ENCODE peak calls at places on chromosomes 11 and 22, in seven cellular contexts. One of them, this sample, is unnamed.

GRCh38 chr11:11076276-11076675 is 218.4 kb upstream of the ZBED5 start:
- DNase-seq in suprapubic skin: no peak
- DNase-seq in lower lobe of right lung: no peak
- DNase-seq in CD4-positive, CD25-positive, alpha-beta regulatory T cell: peak; percentile 46
- DNase-seq in psoas muscle: no peak
- DNase-seq in keratinocyte: no peak
- DNase-seq in tibial artery: no peak
- DNase-seq in this sample: no peak

GRCh38 chr22:45208993-45209838 is 31.5 kb downstream of the KIAA0930 start:
- DNase-seq in suprapubic skin: no peak
- DNase-seq in lower lobe of right lung: no peak
- DNase-seq in CD4-positive, CD25-positive, alpha-beta regulatory T cell: no peak
- DNase-seq in psoas muscle: no peak
- DNase-seq in keratinocyte: no peak
- DNase-seq in tibial artery: peak; percentile 61
- DNase-seq in this sample: peak; percentile 71

GRCh38 chr22:21634844-21635243 is 2.3 kb downstream of the CCDC116 start:
- DNase-seq in suprapubic skin: no peak
- DNase-seq in lower lobe of right lung: no peak
- DNase-seq in CD4-positive, CD25-positive, alpha-beta regulatory T cell: no peak
- DNase-seq in psoas muscle: no peak
- DNase-seq in keratinocyte: no peak
- DNase-seq in tibial artery: no peak
- DNase-seq in this sample: no peak

GRCh38 chr22:50051930-50052329 is 6.2 kb downstream of the TTLL8 start:
- DNase-seq in suprapubic skin: no peak
- DNase-seq in lower lobe of right lung: no peak
- DNase-seq in CD4-positive, CD25-positive, alpha-beta regulatory T cell: no peak
- DNase-seq in psoas muscle: no peak
- DNase-seq in keratinocyte: no peak
- DNase-seq in tibial artery: no peak
- DNase-seq in this sample: peak; percentile 27

GRCh38 chr22:44395116-44396005 is 82.6 kb upstream of the SHISAL1 start:
- DNase-seq in suprapubic skin: peak; percentile 76
- DNase-seq in lower lobe of right lung: peak; percentile 37
- DNase-seq in CD4-positive, CD25-positive, alpha-beta regulatory T cell: no peak
- DNase-seq in psoas muscle: no peak
- DNase-seq in keratinocyte: no peak
- DNase-seq in tibial artery: peak; percentile 5
- DNase-seq in this sample: no peak

GRCh38 chr22:49503321-49503720 is 324.4 kb downstream of the BRD1 start:
- DNase-seq in suprapubic skin: no peak
- DNase-seq in lower lobe of right lung: no peak
- DNase-seq in CD4-positive, CD25-positive, alpha-beta regulatory T cell: no peak
- DNase-seq in psoas muscle: no peak
- DNase-seq in keratinocyte: no peak
- DNase-seq in tibial artery: no peak
- DNase-seq in this sample: no peak

GRCh38 chr11:6099577-6099976 is 7.9 kb upstream of the OR56B4 start:
- DNase-seq in suprapubic skin: no peak
- DNase-seq in lower lobe of right lung: no peak
- DNase-seq in CD4-positive, CD25-positive, alpha-beta regulatory T cell: no peak
- DNase-seq in psoas muscle: no peak
- DNase-seq in keratinocyte: no peak
- DNase-seq in tibial artery: no peak
- DNase-seq in this sample: no peak

GRCh38 chr11:75240381-75241035 is at the start of gene TPBGL:
- DNase-seq in suprapubic skin: peak; percentile 74
- DNase-seq in lower lobe of right lung: no peak
- DNase-seq in CD4-positive, CD25-positive, alpha-beta regulatory T cell: no peak
- DNase-seq in psoas muscle: no peak
- DNase-seq in keratinocyte: no peak
- DNase-seq in tibial artery: no peak
- DNase-seq in this sample: peak; percentile 71

GRCh38 chr11:33376331-33377099 is 119.3 kb downstream of the HIPK3 start:
- DNase-seq in suprapubic skin: no peak
- DNase-seq in lower lobe of right lung: no peak
- DNase-seq in CD4-positive, CD25-positive, alpha-beta regulatory T cell: no peak
- DNase-seq in psoas muscle: no peak
- DNase-seq in keratinocyte: no peak
- DNase-seq in tibial artery: no peak
- DNase-seq in this sample: peak; percentile 52
- H3K4me3 ChIP-seq in suprapubic skin: peak overlapping the region; percentile 67
- H3K4me3 ChIP-seq in lower lobe of right lung: peak overlapping the region; percentile 33
- H3K4me3 ChIP-seq in CD4-positive, CD25-positive, alpha-beta regulatory T cell: no peak overlapping the region
- H3K4me3 ChIP-seq in psoas muscle: peak overlapping the region; percentile 63
- H3K4me3 ChIP-seq in keratinocyte: peak overlapping the region; percentile 56
- H3K4me3 ChIP-seq in tibial artery: peak overlapping the region; percentile 53
- H3K4me3 ChIP-seq in this sample: peak overlapping the region; percentile 65

GRCh38 chr22:37636186-37636948 is 3.1 kb upstream of the SH3BP1 start:
- DNase-seq in suprapubic skin: no peak
- DNase-seq in lower lobe of right lung: no peak
- DNase-seq in CD4-positive, CD25-positive, alpha-beta regulatory T cell: peak; percentile 44
- DNase-seq in psoas muscle: no peak
- DNase-seq in keratinocyte: no peak
- DNase-seq in tibial artery: no peak
- DNase-seq in this sample: no peak
- H3K27ac ChIP-seq in suprapubic skin: no peak overlapping the region
- H3K27ac ChIP-seq in lower lobe of right lung: peak overlapping the region; percentile 36
- H3K27ac ChIP-seq in CD4-positive, CD25-positive, alpha-beta regulatory T cell: peak overlapping the region; percentile 88
- H3K27ac ChIP-seq in psoas muscle: no peak overlapping the region
- H3K27ac ChIP-seq in keratinocyte: no peak overlapping the region
- H3K27ac ChIP-seq in tibial artery: no peak overlapping the region
- H3K27ac ChIP-seq in this sample: no peak overlapping the region

GRCh38 chr11:123186291-123186690 is 8.8 kb downstream of the CLMP start:
- DNase-seq in suprapubic skin: no peak
- DNase-seq in lower lobe of right lung: no peak
- DNase-seq in CD4-positive, CD25-positive, alpha-beta regulatory T cell: no peak
- DNase-seq in psoas muscle: no peak
- DNase-seq in keratinocyte: peak; percentile 64
- DNase-seq in tibial artery: no peak
- DNase-seq in this sample: no peak

GRCh38 chr11:123187670-123188507 is 7.2 kb downstream of the CLMP start:
- DNase-seq in suprapubic skin: no peak
- DNase-seq in lower lobe of right lung: no peak
- DNase-seq in CD4-positive, CD25-positive, alpha-beta regulatory T cell: no peak
- DNase-seq in psoas muscle: no peak
- DNase-seq in keratinocyte: no peak
- DNase-seq in tibial artery: no peak
- DNase-seq in this sample: no peak

GRCh38 chr11:123190504-123190903 is 4.5 kb downstream of the CLMP start:
- DNase-seq in suprapubic skin: no peak
- DNase-seq in lower lobe of right lung: no peak
- DNase-seq in CD4-positive, CD25-positive, alpha-beta regulatory T cell: no peak
- DNase-seq in psoas muscle: no peak
- DNase-seq in keratinocyte: no peak
- DNase-seq in tibial artery: no peak
- DNase-seq in this sample: no peak

GRCh38 chr11:123187221-123187620 is 7.8 kb downstream of the CLMP start:
- DNase-seq in suprapubic skin: no peak
- DNase-seq in lower lobe of right lung: no peak
- DNase-seq in CD4-positive, CD25-positive, alpha-beta regulatory T cell: no peak
- DNase-seq in psoas muscle: no peak
- DNase-seq in keratinocyte: no peak
- DNase-seq in tibial artery: no peak
- DNase-seq in this sample: no peak

GRCh38 chr11:123188508-123189165 is 6.4 kb downstream of the CLMP start:
- DNase-seq in suprapubic skin: no peak
- DNase-seq in lower lobe of right lung: no peak
- DNase-seq in CD4-positive, CD25-positive, alpha-beta regulatory T cell: no peak
- DNase-seq in psoas muscle: no peak
- DNase-seq in keratinocyte: no peak
- DNase-seq in tibial artery: no peak
- DNase-seq in this sample: peak; percentile 80
- H3K4me3 ChIP-seq in suprapubic skin: no peak overlapping the region
- H3K4me3 ChIP-seq in lower lobe of right lung: no peak overlapping the region
- H3K4me3 ChIP-seq in CD4-positive, CD25-positive, alpha-beta regulatory T cell: no peak overlapping the region
- H3K4me3 ChIP-seq in psoas muscle: no peak overlapping the region
- H3K4me3 ChIP-seq in keratinocyte: no peak overlapping the region
- H3K4me3 ChIP-seq in tibial artery: no peak overlapping the region
- H3K4me3 ChIP-seq in this sample: no peak overlapping the region

DNA sequence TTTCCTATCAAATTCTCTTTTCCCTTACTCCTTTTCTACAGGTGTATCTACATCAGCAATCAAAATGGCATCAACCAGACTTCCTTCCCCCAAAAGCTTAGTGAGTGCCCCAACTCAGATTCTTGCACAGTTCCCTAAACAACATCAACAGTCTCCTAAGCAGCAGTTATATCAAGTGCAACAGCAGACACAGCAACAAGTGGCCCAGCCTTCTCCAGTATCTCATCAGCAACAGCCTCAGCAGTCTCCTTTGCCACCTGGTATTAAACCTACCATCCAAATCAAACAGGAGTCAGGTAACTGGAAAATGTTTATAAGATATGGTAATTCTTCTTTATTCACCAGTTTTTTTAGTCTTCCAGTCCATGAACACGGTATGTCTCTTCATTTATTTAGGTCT is 51.4 kb downstream of the EMSY start:
- DNase-seq in suprapubic skin: no peak
- DNase-seq in lower lobe of right lung: no peak
- DNase-seq in CD4-positive, CD25-positive, alpha-beta regulatory T cell: no peak
- DNase-seq in psoas muscle: no peak
- DNase-seq in keratinocyte: no peak
- DNase-seq in tibial artery: no peak
- DNase-seq in this sample: no peak
- H3K27ac ChIP-seq in suprapubic skin: no peak overlapping the region
- H3K27ac ChIP-seq in lower lobe of right lung: no peak overlapping the region
- H3K27ac ChIP-seq in CD4-positive, CD25-positive, alpha-beta regulatory T cell: no peak overlapping the region
- H3K27ac ChIP-seq in psoas muscle: no peak overlapping the region
- H3K27ac ChIP-seq in keratinocyte: no peak overlapping the region
- H3K27ac ChIP-seq in tibial artery: no peak overlapping the region
- H3K27ac ChIP-seq in this sample: no peak overlapping the region

DNA sequence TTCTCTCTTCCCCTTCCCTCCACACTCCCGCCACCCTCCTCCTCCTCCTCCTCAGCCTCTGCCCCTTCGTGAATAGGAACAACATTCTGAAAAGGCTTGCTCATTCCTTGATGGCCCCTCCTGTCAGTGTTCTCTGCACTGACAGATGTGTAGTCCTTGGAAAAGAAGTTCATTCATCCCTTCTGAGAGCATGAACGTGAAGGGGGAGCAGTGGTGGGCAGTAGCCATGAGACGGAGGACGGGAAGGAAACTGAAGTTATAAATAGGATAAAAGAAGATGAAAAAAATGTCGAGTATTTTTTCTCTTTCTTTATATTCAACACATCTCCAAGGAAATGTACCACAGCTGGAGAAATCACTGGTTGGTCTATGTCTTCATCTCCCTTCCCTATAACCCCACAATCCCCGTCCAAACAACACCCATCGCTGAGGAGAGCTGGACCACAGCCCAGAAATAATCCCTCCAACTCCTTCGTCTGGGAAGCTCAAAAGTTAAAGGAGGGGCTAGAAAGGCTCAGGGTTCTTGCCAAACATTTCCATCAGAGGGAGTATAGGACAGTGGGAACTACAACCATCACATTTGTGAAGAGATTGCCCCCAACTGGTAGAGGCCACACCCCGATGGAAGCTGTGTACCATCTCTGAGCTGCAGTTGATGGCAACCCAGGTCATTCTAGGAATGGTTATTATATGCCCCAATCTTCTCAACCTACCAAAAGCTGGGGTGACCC is 33.5 kb downstream of the ETS1 start:
- DNase-seq in suprapubic skin: no peak
- DNase-seq in lower lobe of right lung: no peak
- DNase-seq in CD4-positive, CD25-positive, alpha-beta regulatory T cell: no peak
- DNase-seq in psoas muscle: no peak
- DNase-seq in keratinocyte: no peak
- DNase-seq in tibial artery: no peak
- DNase-seq in this sample: no peak
- H3K4me3 ChIP-seq in suprapubic skin: no peak overlapping the region
- H3K4me3 ChIP-seq in lower lobe of right lung: no peak overlapping the region
- H3K4me3 ChIP-seq in CD4-positive, CD25-positive, alpha-beta regulatory T cell: peak overlapping the region; percentile 67
- H3K4me3 ChIP-seq in psoas muscle: no peak overlapping the region
- H3K4me3 ChIP-seq in keratinocyte: no peak overlapping the region
- H3K4me3 ChIP-seq in tibial artery: no peak overlapping the region
- H3K4me3 ChIP-seq in this sample: no peak overlapping the region

DNA sequence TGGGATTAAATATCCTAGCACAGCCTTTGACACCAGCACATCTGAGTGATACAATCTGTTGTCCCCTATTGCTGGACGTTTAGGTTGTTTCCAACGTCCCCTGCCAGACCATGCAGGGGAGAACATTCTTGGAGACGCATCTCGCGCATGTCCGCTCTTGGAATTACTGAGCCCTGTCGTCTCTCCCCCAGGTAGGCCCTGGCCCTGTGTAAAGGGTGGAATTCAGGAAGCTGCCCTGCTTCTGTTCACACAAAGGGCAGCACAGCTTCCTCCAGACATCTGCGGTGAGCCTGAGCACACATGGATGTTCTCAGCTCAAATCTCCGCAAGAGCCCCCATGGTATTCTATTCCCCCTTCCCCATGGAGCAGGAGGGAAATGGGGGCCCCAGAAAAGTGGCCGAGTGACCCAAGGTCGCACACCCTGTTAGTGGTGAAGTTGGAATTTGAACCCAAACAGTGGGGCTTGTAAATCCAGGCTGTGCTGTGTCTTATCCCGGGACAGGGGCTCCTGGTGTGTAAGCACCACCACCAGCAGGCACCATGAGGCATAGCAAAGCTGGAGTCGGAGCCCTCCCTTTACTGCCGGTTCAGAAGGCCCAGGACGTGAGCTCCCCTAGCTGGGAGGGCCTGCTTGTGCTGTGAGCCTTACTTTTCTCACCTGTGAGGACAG is 5.0 kb upstream of the FGF19 start:
- DNase-seq in suprapubic skin: no peak
- DNase-seq in lower lobe of right lung: no peak
- DNase-seq in CD4-positive, CD25-positive, alpha-beta regulatory T cell: no peak
- DNase-seq in psoas muscle: no peak
- DNase-seq in keratinocyte: no peak
- DNase-seq in tibial artery: no peak
- DNase-seq in this sample: no peak
- H3K27ac ChIP-seq in suprapubic skin: no peak overlapping the region
- H3K27ac ChIP-seq in lower lobe of right lung: no peak overlapping the region
- H3K27ac ChIP-seq in CD4-positive, CD25-positive, alpha-beta regulatory T cell: no peak overlapping the region
- H3K27ac ChIP-seq in psoas muscle: no peak overlapping the region
- H3K27ac ChIP-seq in keratinocyte: no peak overlapping the region
- H3K27ac ChIP-seq in tibial artery: no peak overlapping the region
- H3K27ac ChIP-seq in this sample: no peak overlapping the region

DNA sequence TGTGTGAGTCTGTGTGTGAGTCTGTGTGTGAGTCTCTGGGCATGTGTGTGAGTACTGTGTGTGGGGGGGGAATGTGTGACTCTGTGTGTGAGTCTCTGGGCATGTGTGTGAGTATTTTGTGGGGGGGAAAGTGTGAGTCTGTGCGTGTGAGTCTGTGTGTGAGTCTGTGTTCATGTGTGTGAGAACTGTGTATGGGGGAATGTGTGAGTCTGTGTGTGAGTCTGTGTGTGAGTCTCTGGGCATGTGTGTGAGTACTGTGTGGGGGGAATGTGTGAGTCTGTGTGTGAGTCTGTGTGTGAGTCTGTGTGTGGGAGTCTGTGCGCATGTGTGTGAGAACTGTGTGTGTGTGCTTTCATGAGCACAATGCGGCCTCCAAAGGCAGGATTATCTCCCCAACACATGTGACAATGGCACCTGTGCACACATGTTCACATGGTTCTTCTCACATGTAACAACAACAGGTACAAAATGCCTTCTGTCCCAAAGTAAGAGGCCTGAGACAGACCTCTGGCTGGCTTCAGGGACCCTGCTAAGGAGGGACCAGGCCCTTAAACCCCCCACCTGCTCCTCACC is 1.6 kb downstream of the CD5 start:
- DNase-seq in suprapubic skin: no peak
- DNase-seq in lower lobe of right lung: no peak
- DNase-seq in CD4-positive, CD25-positive, alpha-beta regulatory T cell: no peak
- DNase-seq in psoas muscle: no peak
- DNase-seq in keratinocyte: no peak
- DNase-seq in tibial artery: no peak
- DNase-seq in this sample: no peak
- H3K4me3 ChIP-seq in suprapubic skin: no peak overlapping the region
- H3K4me3 ChIP-seq in lower lobe of right lung: no peak overlapping the region
- H3K4me3 ChIP-seq in CD4-positive, CD25-positive, alpha-beta regulatory T cell: peak overlapping the region; percentile 99
- H3K4me3 ChIP-seq in psoas muscle: no peak overlapping the region
- H3K4me3 ChIP-seq in keratinocyte: no peak overlapping the region
- H3K4me3 ChIP-seq in tibial artery: no peak overlapping the region
- H3K4me3 ChIP-seq in this sample: no peak overlapping the region

GRCh38 chr11:94224078-94224477 is 80.3 kb upstream of the IZUMO1R start:
- DNase-seq in suprapubic skin: no peak
- DNase-seq in lower lobe of right lung: no peak
- DNase-seq in CD4-positive, CD25-positive, alpha-beta regulatory T cell: no peak
- DNase-seq in psoas muscle: no peak
- DNase-seq in keratinocyte: no peak
- DNase-seq in tibial artery: no peak
- DNase-seq in this sample: no peak
- H3K27ac ChIP-seq in suprapubic skin: no peak overlapping the region
- H3K27ac ChIP-seq in lower lobe of right lung: no peak overlapping the region
- H3K27ac ChIP-seq in CD4-positive, CD25-positive, alpha-beta regulatory T cell: no peak overlapping the region
- H3K27ac ChIP-seq in psoas muscle: no peak overlapping the region
- H3K27ac ChIP-seq in keratinocyte: no peak overlapping the region
- H3K27ac ChIP-seq in tibial artery: no peak overlapping the region
- H3K27ac ChIP-seq in this sample: no peak overlapping the region